ENCODE peak calls at places on chromosomes 4 and X, in eight cellular contexts. A is HepG2, E is suprapubic skin, J is stomach, M is Panc1, R is breast epithelium, T is K562, W is SK-N-SH. C is an unnamed sample.

GRCh38 chr4:20532871-20533870 is 167.1 kb upstream of the PACRGL start:
- DNase-seq in A (no peak), E (no peak), J (no peak), M (no peak), R (no peak), T (no peak), W (no peak), C (no peak)

GRCh38 chrX:44621088-44621487 is 78.4 kb upstream of the FUNDC1 start:
- DNase-seq in A (no peak), E (no peak), J (no peak), M (no peak), R (no peak), T (no peak), W (no peak), C (peak)

GRCh38 chr4:188171551-188171950 is 32.3 kb downstream of the TRIML1 start:
- DNase-seq in A (no peak), E (no peak), J (no peak), M (no peak), R (no peak), T (no peak), W (no peak), C (no peak)

GRCh38 chr4:7832331-7832730 is 107.3 kb downstream of the AFAP1 start:
- DNase-seq in A (no peak), E (no peak), J (no peak), M (no peak), R (no peak), T (no peak), W (no peak), C (no peak)

GRCh38 chrX:23766650-23767551 is 16.1 kb upstream of the SAT1 start:
- DNase-seq in A (no peak), E (no peak), J (no peak), M (no peak), R (no peak), T (no peak), W (peak), C (no peak)

GRCh38 chr4:54723220-54723619 is 65.5 kb downstream of the KIT start:
- DNase-seq in A (no peak), E (no peak), J (no peak), M (no peak), R (no peak), T (no peak), W (peak), C (no peak)

GRCh38 chrX:53383376-53384087 is 38.9 kb downstream of the SMC1A start:
- DNase-seq in A (peak), E (no peak), J (no peak), M (no peak), R (no peak), T (no peak), W (no peak), C (no peak)

GRCh38 chr4:173878701-173879100 is 348.7 kb upstream of the HAND2 start:
- DNase-seq in A (no peak), E (no peak), J (no peak), M (no peak), R (no peak), T (peak), W (peak), C (peak)

GRCh38 chr4:101252721-101253120 is 94.6 kb downstream of the PPP3CA start:
- DNase-seq in A (no peak), E (no peak), J (no peak), M (no peak), R (no peak), T (no peak), W (no peak), C (no peak)

GRCh38 chrX:46279214-46279924 is 265.9 kb downstream of the ZNF674 start:
- DNase-seq in A (no peak), E (no peak), J (no peak), M (no peak), R (no peak), T (no peak), W (no peak), C (peak)

GRCh38 chr4:23815351-23815750 is 74.5 kb downstream of the PPARGC1A start:
- DNase-seq in A (no peak), E (no peak), J (no peak), M (no peak), R (no peak), T (no peak), W (no peak), C (no peak)

GRCh38 chr4:111556141-111556781 is 589.0 kb upstream of the FAM241A start:
- DNase-seq in A (no peak), E (no peak), J (no peak), M (no peak), R (no peak), T (no peak), W (no peak), C (no peak)

GRCh38 chrX:68824565-68825125 is 4.2 kb upstream of the EFNB1 start:
- DNase-seq in A (no peak), E (no peak), J (no peak), M (no peak), R (no peak), T (no peak), W (no peak), C (no peak)

GRCh38 chr4:144583658-144584057 is 62.3 kb upstream of the HHIP start:
- DNase-seq in A (no peak), E (no peak), J (no peak), M (no peak), R (no peak), T (no peak), W (no peak), C (no peak)

GRCh38 chrX:110671068-110671803 is 124.4 kb downstream of the CHRDL1 start:
- DNase-seq in A (no peak), E (no peak), J (no peak), M (no peak), R (no peak), T (no peak), W (no peak), C (peak)

GRCh38 chr4:86482851-86483490 is 111.1 kb upstream of the PTPN13 start:
- DNase-seq in A (no peak), E (no peak), J (no peak), M (no peak), R (no peak), T (no peak), W (peak), C (no peak)

GRCh38 chr4:32025840-32026459 is 1305.8 kb downstream of the PCDH7 start:
- DNase-seq in A (no peak), E (no peak), J (no peak), M (no peak), R (no peak), T (no peak), W (no peak), C (peak)

GRCh38 chrX:443676-444210 is 57.0 kb upstream of the PPP2R3B start:
- DNase-seq in A (no peak), E (no peak), J (no peak), M (no peak), R (no peak), T (no peak), W (no peak), C (no peak)

GRCh38 chr4:108830509-108831244 is 67.8 kb upstream of the ETNPPL start:
- DNase-seq in A (no peak), E (no peak), J (peak), M (no peak), R (no peak), T (no peak), W (no peak), C (no peak)

GRCh38 chrX:71996138-71996537 is 85.5 kb downstream of the NHSL2 start:
- DNase-seq in A (no peak), E (no peak), J (peak), M (no peak), R (no peak), T (no peak), W (no peak), C (no peak)

GRCh38 chr4:170025523-170026252 is 507 bp downstream of the MFAP3L start:
- DNase-seq in A (no peak), E (no peak), J (no peak), M (no peak), R (no peak), T (no peak), W (peak), C (no peak)

GRCh38 chr4:17597517-17597916 is 16.9 kb upstream of the MED28 start:
- DNase-seq in A (no peak), E (no peak), J (no peak), M (no peak), R (no peak), T (no peak), W (peak), C (no peak)

GRCh38 chrX:72477787-72478186 is 94.9 kb downstream of the HDAC8 start:
- DNase-seq in A (no peak), E (no peak), J (no peak), M (no peak), R (no peak), T (no peak), W (peak), C (no peak)

GRCh38 chr4:41384992-41385391 is 128.3 kb downstream of the UCHL1 start:
- DNase-seq in A (no peak), E (no peak), J (peak), M (no peak), R (peak), T (peak), W (peak), C (no peak)

GRCh38 chr4:25568788-25569231 is 86.8 kb upstream of the SLC34A2 start:
- DNase-seq in A (no peak), E (no peak), J (no peak), M (no peak), R (no peak), T (no peak), W (no peak), C (no peak)

GRCh38 chrX:50618788-50619558 is 148.3 kb upstream of the DGKK start:
- DNase-seq in A (no peak), E (no peak), J (no peak), M (no peak), R (no peak), T (no peak), W (no peak), C (no peak)

GRCh38 chrX:129161108-129161507 is 362.2 kb downstream of the SMARCA1 start:
- DNase-seq in A (peak), E (no peak), J (no peak), M (no peak), R (no peak), T (no peak), W (no peak), C (no peak)

GRCh38 chr4:29565256-29565655 is 1154.9 kb upstream of the PCDH7 start:
- DNase-seq in A (no peak), E (no peak), J (no peak), M (no peak), R (no peak), T (no peak), W (no peak), C (no peak)

DNA sequence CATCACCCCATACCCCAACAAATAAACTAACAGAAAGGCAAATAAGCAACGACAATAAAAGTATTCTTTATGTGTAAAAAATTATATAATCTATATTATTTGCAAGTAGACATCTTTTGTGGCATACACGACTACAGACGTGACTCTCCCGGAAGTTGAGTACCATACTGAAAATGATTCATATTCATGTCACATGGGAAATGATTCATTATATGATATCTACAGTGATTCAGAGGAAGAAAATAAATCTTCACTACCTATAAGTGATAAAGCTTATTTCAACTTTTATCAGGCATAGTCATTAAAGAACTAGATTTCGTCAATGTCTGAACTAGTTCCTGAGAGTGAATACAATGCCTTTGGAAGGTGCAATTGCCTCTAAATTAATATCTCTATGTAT is 4.6 kb upstream of the ANTXR2 start:
- DNase-seq in A (no peak), E (no peak), J (no peak), M (no peak), R (no peak), T (no peak), W (no peak), C (no peak)
- TF ChIP-seq POLR2AphosphoS5 in A (no peak), E (no peak), J (no peak), M (no peak), R (no peak), T (no peak), W (no peak), C (no peak)

GRCh38 chr4:102311407-102311806 is 33.9 kb downstream of the SLC39A8 start:
- DNase-seq in A (no peak), E (no peak), J (no peak), M (no peak), R (no peak), T (no peak), W (no peak), C (no peak)

GRCh38 chr4:102302762-102303161 is 42.5 kb downstream of the SLC39A8 start:
- DNase-seq in A (no peak), E (no peak), J (no peak), M (no peak), R (no peak), T (no peak), W (no peak), C (no peak)

GRCh38 chr4:102312447-102312846 is 32.8 kb downstream of the SLC39A8 start:
- DNase-seq in A (no peak), E (no peak), J (no peak), M (no peak), R (no peak), T (no peak), W (no peak), C (no peak)

GRCh38 chr4:102311912-102312311 is 33.4 kb downstream of the SLC39A8 start:
- DNase-seq in A (no peak), E (no peak), J (no peak), M (no peak), R (no peak), T (no peak), W (no peak), C (no peak)

GRCh38 chr4:102308032-102308799 is 37.1 kb downstream of the SLC39A8 start:
- DNase-seq in A (no peak), E (no peak), J (no peak), M (no peak), R (no peak), T (no peak), W (no peak), C (peak)
- TF ChIP-seq POLR2AphosphoS5 in A (no peak), E (no peak), J (no peak), M (no peak), R (no peak), T (no peak), W (no peak), C (no peak)

GRCh38 chr4:3047464-3048286 is 26.7 kb downstream of the HTT-AS start:
- DNase-seq in A (peak), E (no peak), J (peak), M (peak), R (no peak), T (peak), W (peak), C (peak)
- TF ChIP-seq POLR2AphosphoS5 in A (no peak), E (no peak), J (no peak), M (no peak), R (no peak), T (no peak), W (no peak), C (no peak)

GRCh38 chrX:40513012-40513411 is 67.8 kb upstream of the ATP6AP2 start:
- DNase-seq in A (peak), E (no peak), J (no peak), M (no peak), R (no peak), T (no peak), W (no peak), C (no peak)

GRCh38 chrX:40513835-40514234 is 66.9 kb upstream of the ATP6AP2 start:
- DNase-seq in A (no peak), E (no peak), J (no peak), M (no peak), R (no peak), T (no peak), W (no peak), C (no peak)

GRCh38 chrX:40504801-40505605 is 75.8 kb upstream of the ATP6AP2 start:
- DNase-seq in A (no peak), E (no peak), J (no peak), M (no peak), R (no peak), T (no peak), W (no peak), C (no peak)

GRCh38 chrX:40511258-40511657 is 69.5 kb upstream of the ATP6AP2 start:
- DNase-seq in A (no peak), E (no peak), J (no peak), M (no peak), R (no peak), T (no peak), W (no peak), C (no peak)

DNA sequence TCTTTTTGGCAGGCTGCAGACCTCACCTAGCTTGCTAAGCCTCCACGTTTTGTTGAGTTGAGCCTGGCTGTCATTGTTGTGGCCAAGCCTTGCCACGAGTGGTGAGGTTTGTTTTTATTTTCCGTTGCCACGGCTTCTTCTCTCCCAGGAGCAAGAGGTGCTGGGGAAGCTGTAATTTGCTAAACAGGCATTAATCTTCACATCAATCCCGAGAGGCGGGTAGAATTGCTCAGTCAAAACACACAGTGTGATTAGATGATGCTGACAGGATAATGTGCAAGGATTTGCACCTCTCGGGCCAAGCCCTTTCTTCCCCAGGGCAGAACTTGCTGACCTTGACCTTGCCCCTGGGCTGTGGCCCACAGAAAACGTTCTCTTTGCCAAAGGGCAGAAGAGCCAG is 72.2 kb upstream of the ATP6AP2 start:
- DNase-seq in A (no peak), E (no peak), J (no peak), M (no peak), R (no peak), T (no peak), W (no peak), C (no peak)
- TF ChIP-seq POLR2AphosphoS5 in A (no peak), E (no peak), J (no peak), M (no peak), R (no peak), T (no peak), W (no peak), C (no peak)

GRCh38 chr4:158170691-158171455 is 2.0 kb downstream of the GASK1B start:
- DNase-seq in A (peak), E (peak), J (no peak), M (no peak), R (peak), T (peak), W (no peak), C (no peak)
- TF ChIP-seq POLR2AphosphoS5 in A (no peak), E (no peak), J (peak), M (no peak), R (peak), T (no peak), W (no peak), C (no peak)

GRCh38 chr4:128862608-128863313 is 53.3 kb downstream of the JADE1 start:
- DNase-seq in A (no peak), E (no peak), J (no peak), M (no peak), R (no peak), T (no peak), W (no peak), C (no peak)

GRCh38 chr4:128863314-128864075 is 54.0 kb downstream of the JADE1 start:
- DNase-seq in A (peak), E (peak), J (peak), M (peak), R (peak), T (peak), W (peak), C (no peak)

GRCh38 chr4:128858875-128859696 is 49.6 kb downstream of the JADE1 start:
- DNase-seq in A (no peak), E (no peak), J (no peak), M (no peak), R (no peak), T (no peak), W (no peak), C (no peak)

GRCh38 chr4:128861856-128862518 is 52.5 kb downstream of the JADE1 start:
- DNase-seq in A (no peak), E (no peak), J (no peak), M (no peak), R (no peak), T (no peak), W (no peak), C (no peak)

DNA sequence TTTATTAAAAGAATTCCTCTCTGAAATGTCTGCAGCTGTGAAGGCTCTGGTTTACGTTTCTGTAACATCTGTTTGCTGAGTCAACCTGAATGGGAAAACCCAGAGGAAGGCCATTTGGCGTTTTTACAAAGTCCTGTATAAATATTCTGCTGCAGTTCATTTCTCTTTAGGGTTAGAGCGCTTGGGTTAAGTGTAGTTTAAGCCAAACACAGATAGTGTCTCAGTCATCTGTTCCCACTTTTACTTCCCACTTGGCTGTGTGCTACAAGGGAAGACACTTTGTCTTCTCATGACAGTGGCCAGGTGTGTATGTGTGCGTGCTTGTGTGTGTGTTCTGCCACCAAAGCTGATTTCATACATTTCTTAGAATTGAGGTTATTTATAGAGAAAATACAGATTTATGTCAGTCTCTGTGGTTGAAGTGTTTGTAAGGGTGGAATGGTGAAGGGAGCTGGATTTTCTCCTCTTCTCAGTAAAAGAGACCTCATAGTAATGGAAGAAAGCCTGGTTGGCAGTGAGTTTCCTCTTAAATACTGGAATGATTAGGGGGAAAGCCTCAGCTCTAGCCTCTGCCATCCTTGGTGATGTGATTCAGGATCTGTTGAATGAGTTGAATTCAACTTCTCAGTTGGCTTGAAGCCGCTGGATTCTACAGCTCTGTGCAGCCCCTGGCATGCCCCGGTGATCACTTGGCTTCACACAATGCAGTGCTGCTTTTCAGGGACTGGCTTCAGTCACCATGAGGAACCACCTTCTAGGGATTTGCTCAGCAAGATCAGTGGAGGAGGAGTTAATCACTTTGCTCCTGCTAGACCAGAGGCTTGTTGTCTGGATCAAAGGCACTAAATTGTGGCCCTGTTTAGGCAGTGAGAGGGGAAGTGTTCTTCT is 50.6 kb downstream of the JADE1 start:
- DNase-seq in A (no peak), E (no peak), J (no peak), M (no peak), R (no peak), T (no peak), W (no peak), C (no peak)
- TF ChIP-seq POLR2AphosphoS5 in A (no peak), E (no peak), J (no peak), M (no peak), R (no peak), T (no peak), W (peak), C (no peak)

C was measured in HL-60.